ENCODE peak calls at places on chromosomes 7 and 10, in five cellular contexts. J is endodermal cell, S is left ventricle myocardium inferior, F is HCT116, Y is ascending aorta. V is an unnamed sample.

GRCh38 chr7:81181066-81181465 is 262.2 kb upstream of the SEMA3C start:
- DNase-seq in J (no peak), S (no peak), F (no peak), Y (no peak), V (no peak)

GRCh38 chr7:148941598-148942280 is 57.6 kb upstream of the EZH2 start:
- DNase-seq in J (peak), S (peak), F (peak), Y (peak), V (no peak)

GRCh38 chr10:1163204-1163660 is 107.0 kb downstream of the WDR37 start:
- DNase-seq in J (peak), S (no peak), F (no peak), Y (peak), V (no peak)

GRCh38 chr7:108604685-108605077 is 35.0 kb downstream of the DNAJB9 start:
- DNase-seq in J (no peak), S (no peak), F (no peak), Y (no peak), V (no peak)

GRCh38 chr7:101172005-101172853 is 6.9 kb upstream of the VGF start:
- DNase-seq in J (peak), S (no peak), F (no peak), Y (no peak), V (no peak)

GRCh38 chr7:81366546-81366945 is 403.3 kb downstream of the HGF start:
- DNase-seq in J (no peak), S (no peak), F (no peak), Y (no peak), V (no peak)

GRCh38 chr7:131094685-131095084 is 233.0 kb upstream of the MKLN1 start:
- DNase-seq in J (no peak), S (no peak), F (no peak), Y (no peak), V (no peak)

GRCh38 chr10:92678196-92678595 is 11.6 kb upstream of the HHEX start:
- DNase-seq in J (no peak), S (no peak), F (no peak), Y (no peak), V (no peak)

GRCh38 chr7:52940511-52940910 is 94.9 kb upstream of the POM121L12 start:
- DNase-seq in J (no peak), S (no peak), F (no peak), Y (no peak), V (no peak)

GRCh38 chr7:91289633-91290260 is 25.5 kb downstream of the FZD1 start:
- DNase-seq in J (no peak), S (no peak), F (no peak), Y (no peak), V (no peak)

GRCh38 chr10:128173383-128173782 is 47.2 kb upstream of the MKI67 start:
- DNase-seq in J (no peak), S (no peak), F (no peak), Y (no peak), V (no peak)

GRCh38 chr7:154985230-154985629 is 17.7 kb downstream of the PAXIP1 start:
- DNase-seq in J (no peak), S (no peak), F (no peak), Y (no peak), V (no peak)

GRCh38 chr7:37425504-37425903 is 23.2 kb downstream of the ELMO1 start:
- DNase-seq in J (no peak), S (no peak), F (no peak), Y (no peak), V (no peak)

GRCh38 chr10:73758704-73759511 is 14.7 kb downstream of the SEC24C start:
- DNase-seq in J (no peak), S (no peak), F (no peak), Y (no peak), V (no peak)

GRCh38 chr10:17527530-17528146 is 73.2 kb upstream of the ST8SIA6 start:
- DNase-seq in J (no peak), S (no peak), F (no peak), Y (no peak), V (no peak)

GRCh38 chr10:103141950-103142349 is 51.1 kb downstream of the NT5C2 start:
- DNase-seq in J (no peak), S (no peak), F (no peak), Y (no peak), V (no peak)

GRCh38 chr7:134885967-134886352 is 100.3 kb upstream of the AGBL3 start:
- DNase-seq in J (no peak), S (no peak), F (no peak), Y (no peak), V (no peak)

GRCh38 chr7:7209412-7210050 is 27.2 kb downstream of the C1GALT1 start:
- DNase-seq in J (peak), S (no peak), F (no peak), Y (no peak), V (no peak)

GRCh38 chr10:17229016-17229716 is 1.1 kb downstream of the VIM start:
- DNase-seq in J (peak), S (peak), F (no peak), Y (peak), V (peak)

GRCh38 chr7:157007470-157008066 is 2.9 kb downstream of the MNX1 start:
- DNase-seq in J (peak), S (no peak), F (no peak), Y (no peak), V (no peak)

GRCh38 chr7:32091608-32092210 is 21.5 kb upstream of the PDE1C start:
- DNase-seq in J (no peak), S (no peak), F (no peak), Y (no peak), V (no peak)

GRCh38 chr10:102159831-102160230 is 7.6 kb downstream of the NOLC1 start:
- DNase-seq in J (no peak), S (no peak), F (no peak), Y (no peak), V (no peak)

GRCh38 chr7:105806592-105807266 is 69.7 kb downstream of the ATXN7L1 start:
- DNase-seq in J (no peak), S (no peak), F (no peak), Y (no peak), V (peak)

GRCh38 chr7:137040745-137041144 is 172.3 kb downstream of the CHRM2 start:
- DNase-seq in J (no peak), S (no peak), F (no peak), Y (no peak), V (no peak)

GRCh38 chr10:119516381-119517234 is 25.9 kb downstream of the RGS10 start:
- DNase-seq in J (peak), S (no peak), F (no peak), Y (no peak), V (no peak)

GRCh38 chr7:116574025-116574822 is 49.4 kb downstream of the CAV1 start:
- DNase-seq in J (no peak), S (no peak), F (no peak), Y (no peak), V (no peak)

GRCh38 chr10:49488056-49488455 is 50.9 kb downstream of the ERCC6 start:
- DNase-seq in J (no peak), S (no peak), F (no peak), Y (no peak), V (no peak)

GRCh38 chr7:24466109-24466768 is 107.0 kb upstream of the PALS2 start:
- DNase-seq in J (no peak), S (no peak), F (no peak), Y (no peak), V (no peak)

GRCh38 chr7:46720761-46721160 is 799.7 kb upstream of the IGFBP3 start:
- DNase-seq in J (no peak), S (no peak), F (no peak), Y (no peak), V (no peak)

GRCh38 chr7:8627322-8627721 is 193.9 kb downstream of the NXPH1 start:
- DNase-seq in J (no peak), S (no peak), F (no peak), Y (no peak), V (no peak)

GRCh38 chr7:8625612-8626011 is 192.2 kb downstream of the NXPH1 start:
- DNase-seq in J (no peak), S (no peak), F (no peak), Y (no peak), V (no peak)

DNA sequence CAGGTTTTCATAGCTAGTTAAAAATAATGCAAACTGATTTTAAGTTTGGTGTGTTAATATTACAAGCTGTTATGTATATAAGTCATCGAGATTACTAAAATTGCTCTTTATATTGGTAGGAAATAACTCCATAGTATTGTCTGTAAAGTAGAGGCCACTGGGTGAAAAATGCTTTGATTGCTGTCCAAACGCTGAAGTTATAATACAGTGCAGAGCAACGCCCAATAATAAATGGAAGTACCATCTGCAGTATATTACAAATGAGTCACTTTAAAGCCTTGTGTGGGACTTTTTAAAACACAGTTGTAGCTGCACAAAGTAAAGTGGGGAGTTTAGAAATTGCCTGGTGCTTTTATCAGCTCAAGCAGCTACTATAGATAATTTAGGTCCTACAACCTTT is 196.1 kb downstream of the NXPH1 start:
- DNase-seq in J (no peak), S (no peak), F (no peak), Y (no peak), V (no peak)
- TF ChIP-seq CTCF in J (no peak), S (no peak), F (no peak), Y (no peak), V (no peak)

DNA sequence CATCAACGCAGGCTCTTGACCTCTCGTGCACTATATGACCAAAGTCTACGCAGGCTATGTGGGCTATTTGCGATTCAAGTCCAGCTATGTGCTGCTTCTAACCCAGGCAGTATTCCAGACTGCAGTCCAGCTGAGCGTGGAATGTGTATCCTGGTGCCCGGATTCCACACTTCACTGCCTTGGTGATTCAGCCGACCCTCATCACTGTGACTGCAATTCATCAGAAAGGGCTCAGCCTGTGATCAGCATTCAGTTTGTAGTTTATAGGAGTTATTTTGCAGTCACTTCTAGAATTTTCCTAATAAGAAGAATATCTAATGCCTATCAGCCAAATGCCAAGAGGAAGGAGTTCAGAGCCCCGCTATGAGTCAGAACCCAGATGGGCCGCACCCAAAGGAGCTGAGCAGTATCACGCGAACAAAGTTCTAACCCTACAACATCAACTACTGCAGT is 119.8 kb upstream of the LANCL2 start:
- DNase-seq in J (no peak), S (no peak), F (no peak), Y (no peak), V (no peak)
- H3K4me3 ChIP-seq in J (no peak), S (no peak), F (no peak), Y (no peak), V (no peak)

GRCh38 chr10:76192151-76192550 is 760.7 kb downstream of the LRMDA start:
- DNase-seq in J (no peak), S (no peak), F (no peak), Y (no peak), V (no peak)
- H3K27ac ChIP-seq in J (no peak), S (no peak), F (no peak), Y (no peak), V (no peak)

GRCh38 chr7:79241288-79242055 is 212.0 kb downstream of the MAGI2 start:
- DNase-seq in J (no peak), S (no peak), F (no peak), Y (no peak), V (no peak)

GRCh38 chr7:79244482-79244881 is 209.0 kb downstream of the MAGI2 start:
- DNase-seq in J (no peak), S (no peak), F (no peak), Y (no peak), V (no peak)

GRCh38 chr7:79240413-79240812 is 213.1 kb downstream of the MAGI2 start:
- DNase-seq in J (no peak), S (no peak), F (no peak), Y (no peak), V (no peak)

GRCh38 chr7:79245623-79246249 is 207.7 kb downstream of the MAGI2 start:
- DNase-seq in J (no peak), S (no peak), F (no peak), Y (no peak), V (no peak)
- TF ChIP-seq CTCF in J (peak), S (no peak), F (no peak), Y (no peak), V (no peak)

DNA sequence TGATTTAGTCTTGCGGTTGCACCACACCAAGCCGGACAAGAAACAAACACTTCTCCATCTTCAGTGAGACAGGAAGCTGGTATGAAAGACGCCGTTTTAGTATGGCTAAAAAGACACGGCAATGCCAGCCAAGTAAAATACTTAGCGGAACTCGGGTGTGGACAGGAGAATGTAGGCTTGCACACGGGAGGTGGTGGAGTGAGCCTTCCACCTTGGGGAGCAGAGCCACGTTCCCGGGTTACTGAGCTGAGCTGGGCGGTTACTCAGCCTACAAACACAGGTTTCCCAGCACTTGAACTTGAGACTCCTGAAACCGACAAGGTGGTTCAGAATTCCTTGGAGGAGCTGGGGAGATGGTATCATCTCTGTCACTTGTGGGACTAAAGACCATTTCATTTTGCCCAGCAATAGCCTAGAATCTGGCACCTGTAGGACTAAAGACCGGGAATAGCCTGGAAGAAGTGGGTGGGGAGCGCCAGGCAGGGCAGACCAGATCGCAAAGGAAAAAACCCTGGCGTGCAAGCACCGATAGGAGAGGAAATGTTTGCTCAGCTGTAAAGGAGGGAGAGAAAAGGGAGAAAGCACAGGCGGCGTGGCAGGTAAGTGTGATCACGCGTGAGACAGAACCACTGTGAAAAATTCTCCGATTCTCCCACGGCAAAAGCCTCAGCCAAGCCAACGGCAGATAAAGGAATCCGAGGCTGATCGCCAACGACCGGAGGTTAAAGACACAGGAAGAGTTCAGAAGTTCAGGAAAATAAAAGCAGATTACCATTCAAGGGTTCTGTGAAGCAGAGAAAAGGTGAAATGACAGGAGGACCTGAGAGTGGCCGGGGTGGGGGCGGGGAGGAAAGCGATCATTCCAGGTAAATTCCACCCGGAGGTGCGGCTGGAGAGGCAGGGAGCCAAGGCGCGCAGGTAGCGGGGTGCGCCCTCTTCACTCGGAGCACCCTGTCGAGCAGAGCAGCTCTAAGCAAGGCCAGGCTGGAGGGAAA is 35.0 kb upstream of the SEPHS1 start:
- DNase-seq in J (peak), S (no peak), F (no peak), Y (no peak), V (no peak)
- H3K4me3 ChIP-seq in J (no peak), S (peak), F (peak), Y (peak), V (peak)

DNA sequence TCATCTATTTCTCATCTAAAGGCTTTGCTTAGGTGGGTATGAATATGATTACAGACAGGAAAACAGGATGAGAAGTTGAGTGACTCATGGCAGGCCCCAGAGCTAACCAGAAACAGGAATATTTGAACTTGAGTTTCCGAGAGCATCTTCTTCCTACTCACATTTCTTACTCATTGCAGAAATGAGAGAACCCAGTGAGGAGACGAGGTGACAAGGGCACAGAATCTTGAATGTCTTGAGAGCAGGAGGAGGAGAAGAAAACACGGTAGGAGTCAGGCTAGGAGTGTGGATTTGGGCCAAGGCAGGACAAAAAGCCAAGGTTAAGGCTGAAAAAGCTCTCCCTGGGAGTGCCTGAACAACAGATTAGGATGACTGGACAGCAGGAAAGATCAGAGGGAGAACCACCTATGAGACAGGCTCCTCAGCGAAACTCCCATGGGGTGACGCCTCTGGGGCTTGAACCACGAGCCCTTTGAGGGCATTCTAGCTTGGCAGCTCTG is 3.0 kb upstream of the PGAM1 start:
- DNase-seq in J (no peak), S (no peak), F (no peak), Y (no peak), V (no peak)
- H3K27ac ChIP-seq in J (no peak), S (no peak), F (no peak), Y (no peak), V (no peak)

DNA sequence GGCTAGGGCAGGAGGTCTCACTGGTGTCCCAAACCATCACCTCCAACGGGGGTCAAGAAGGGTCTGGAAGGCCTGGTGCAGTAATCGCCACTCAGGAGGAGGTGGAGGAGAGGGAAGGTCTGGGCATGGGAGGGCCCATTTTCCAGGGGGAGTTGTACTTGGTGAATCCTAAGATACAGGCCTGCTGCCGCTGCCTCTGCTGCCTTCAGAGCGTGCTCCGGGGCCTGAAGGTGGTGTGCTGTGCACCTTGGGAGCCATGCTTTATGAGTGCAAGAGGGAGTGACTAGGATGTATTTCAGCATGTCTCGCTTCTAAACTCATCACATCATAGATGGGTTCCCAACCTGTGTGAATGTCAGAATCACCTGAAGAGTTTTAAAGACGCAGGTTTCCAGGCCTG is 78.2 kb downstream of the GLRX3 start:
- DNase-seq in J (no peak), S (no peak), F (no peak), Y (no peak), V (no peak)
- TF ChIP-seq CTCF in J (no peak), S (no peak), F (no peak), Y (no peak), V (no peak)